ENCODE peak calls at places on chromosomes 12 and 14, in ten cellular contexts. One of them, this sample, is unnamed.

GRCh38 chr14:92366237-92366636 is 43.3 kb downstream of the SLC24A4 start:
- DNase-seq in stomach: no peak
- DNase-seq in bronchial epithelial cell: no peak
- DNase-seq in adrenal gland: no peak
- DNase-seq in CD8-positive, alpha-beta T cell: no peak
- DNase-seq in ovary: no peak
- DNase-seq in brain microvascular endothelial cell: no peak
- DNase-seq in DND-41: no peak
- DNase-seq in neural progenitor cell: no peak
- DNase-seq in fibroblast of lung: no peak
- DNase-seq in this sample: no peak

GRCh38 chr12:108611884-108612415 is 14.1 kb upstream of the TMEM119 start:
- DNase-seq in fibroblast of lung: peak; percentile 80
- DNase-seq in DND-41: peak; percentile 64
- DNase-seq in neural progenitor cell: peak; percentile 68
- DNase-seq in stomach: no peak
- DNase-seq in adrenal gland: no peak
- DNase-seq in ovary: no peak
- DNase-seq in bronchial epithelial cell: peak; percentile 95
- DNase-seq in brain microvascular endothelial cell: peak; percentile 71
- DNase-seq in CD8-positive, alpha-beta T cell: peak; percentile 47
- DNase-seq in this sample: peak; percentile 61

GRCh38 chr14:91041450-91041849 is 19.0 kb downstream of the RPS6KA5 start:
- DNase-seq in stomach: no peak
- DNase-seq in CD8-positive, alpha-beta T cell: no peak
- DNase-seq in brain microvascular endothelial cell: no peak
- DNase-seq in bronchial epithelial cell: no peak
- DNase-seq in ovary: no peak
- DNase-seq in adrenal gland: no peak
- DNase-seq in DND-41: no peak
- DNase-seq in neural progenitor cell: no peak
- DNase-seq in fibroblast of lung: no peak
- DNase-seq in this sample: no peak

GRCh38 chr14:80310950-80311349 is 99.6 kb upstream of the DIO2 start:
- DNase-seq in neural progenitor cell: no peak
- DNase-seq in ovary: no peak
- DNase-seq in adrenal gland: no peak
- DNase-seq in brain microvascular endothelial cell: peak; percentile 86
- DNase-seq in DND-41: no peak
- DNase-seq in fibroblast of lung: no peak
- DNase-seq in stomach: no peak
- DNase-seq in bronchial epithelial cell: no peak
- DNase-seq in CD8-positive, alpha-beta T cell: no peak
- DNase-seq in this sample: no peak

GRCh38 chr12:15996254-15996653 is 85.1 kb downstream of the DERA start:
- DNase-seq in stomach: no peak
- DNase-seq in adrenal gland: no peak
- DNase-seq in DND-41: no peak
- DNase-seq in bronchial epithelial cell: no peak
- DNase-seq in fibroblast of lung: peak; percentile 19
- DNase-seq in ovary: no peak
- DNase-seq in brain microvascular endothelial cell: peak; percentile 46
- DNase-seq in neural progenitor cell: no peak
- DNase-seq in CD8-positive, alpha-beta T cell: no peak
- DNase-seq in this sample: peak; percentile 55

GRCh38 chr14:45716506-45716905 is 463.5 kb upstream of the MIS18BP1 start:
- DNase-seq in DND-41: no peak
- DNase-seq in stomach: no peak
- DNase-seq in neural progenitor cell: peak; percentile 65
- DNase-seq in bronchial epithelial cell: no peak
- DNase-seq in fibroblast of lung: no peak
- DNase-seq in adrenal gland: no peak
- DNase-seq in CD8-positive, alpha-beta T cell: no peak
- DNase-seq in ovary: no peak
- DNase-seq in brain microvascular endothelial cell: no peak
- DNase-seq in this sample: no peak

GRCh38 chr12:49264466-49264872 is 413 bp upstream of the TUBA1C start:
- DNase-seq in fibroblast of lung: no peak
- DNase-seq in CD8-positive, alpha-beta T cell: no peak
- DNase-seq in stomach: peak; percentile 55
- DNase-seq in ovary: no peak
- DNase-seq in DND-41: no peak
- DNase-seq in adrenal gland: no peak
- DNase-seq in bronchial epithelial cell: no peak
- DNase-seq in neural progenitor cell: peak; percentile 59
- DNase-seq in brain microvascular endothelial cell: no peak
- DNase-seq in this sample: no peak

GRCh38 chr12:47776471-47777143 is 3.6 kb downstream of the SLC48A1 start:
- DNase-seq in bronchial epithelial cell: no peak
- DNase-seq in adrenal gland: no peak
- DNase-seq in CD8-positive, alpha-beta T cell: no peak
- DNase-seq in stomach: no peak
- DNase-seq in brain microvascular endothelial cell: no peak
- DNase-seq in DND-41: no peak
- DNase-seq in fibroblast of lung: peak; percentile 49
- DNase-seq in ovary: no peak
- DNase-seq in neural progenitor cell: no peak
- DNase-seq in this sample: no peak

GRCh38 chr12:6831021-6831420 is 2.8 kb downstream of the P3H3 start:
- DNase-seq in DND-41: no peak
- DNase-seq in CD8-positive, alpha-beta T cell: no peak
- DNase-seq in ovary: no peak
- DNase-seq in fibroblast of lung: no peak
- DNase-seq in neural progenitor cell: no peak
- DNase-seq in brain microvascular endothelial cell: no peak
- DNase-seq in bronchial epithelial cell: no peak
- DNase-seq in stomach: no peak
- DNase-seq in adrenal gland: no peak
- DNase-seq in this sample: no peak

GRCh38 chr12:6827982-6828670 is at the start of gene P3H3:
- DNase-seq in stomach: no peak
- DNase-seq in ovary: peak; percentile 73
- DNase-seq in neural progenitor cell: peak; percentile 70
- DNase-seq in fibroblast of lung: peak; percentile 54
- DNase-seq in DND-41: no peak
- DNase-seq in bronchial epithelial cell: peak; percentile 19
- DNase-seq in adrenal gland: no peak
- DNase-seq in brain microvascular endothelial cell: peak; percentile 15
- DNase-seq in CD8-positive, alpha-beta T cell: no peak
- DNase-seq in this sample: peak; percentile 63

GRCh38 chr12:6828671-6829531 is 694 bp downstream of the P3H3 start:
- DNase-seq in neural progenitor cell: peak; percentile 72
- DNase-seq in adrenal gland: no peak
- DNase-seq in DND-41: no peak
- DNase-seq in stomach: peak; percentile 56
- DNase-seq in bronchial epithelial cell: no peak
- DNase-seq in fibroblast of lung: peak; percentile 57
- DNase-seq in brain microvascular endothelial cell: peak; percentile 50
- DNase-seq in CD8-positive, alpha-beta T cell: peak; percentile 19
- DNase-seq in ovary: peak; percentile 76
- DNase-seq in this sample: peak; percentile 62

GRCh38 chr12:6830286-6830892 is 2.2 kb downstream of the P3H3 start:
- DNase-seq in brain microvascular endothelial cell: no peak
- DNase-seq in CD8-positive, alpha-beta T cell: no peak
- DNase-seq in adrenal gland: no peak
- DNase-seq in fibroblast of lung: no peak
- DNase-seq in bronchial epithelial cell: no peak
- DNase-seq in ovary: no peak
- DNase-seq in DND-41: no peak
- DNase-seq in stomach: no peak
- DNase-seq in neural progenitor cell: no peak
- DNase-seq in this sample: no peak

GRCh38 chr12:6829532-6830220 is 1.5 kb downstream of the P3H3 start:
- DNase-seq in ovary: peak; percentile 40
- DNase-seq in neural progenitor cell: peak; percentile 65
- DNase-seq in fibroblast of lung: no peak
- DNase-seq in adrenal gland: no peak
- DNase-seq in DND-41: no peak
- DNase-seq in brain microvascular endothelial cell: peak; percentile 28
- DNase-seq in bronchial epithelial cell: peak; percentile 30
- DNase-seq in CD8-positive, alpha-beta T cell: no peak
- DNase-seq in stomach: no peak
- DNase-seq in this sample: peak; percentile 32
- H3K27me3 ChIP-seq in ovary: no peaks in the 10 kb centered on the region
- H3K27me3 ChIP-seq in neural progenitor cell: no peaks in the 10 kb centered on the region
- H3K27me3 ChIP-seq in fibroblast of lung: no peaks in the 10 kb centered on the region
- H3K27me3 ChIP-seq in adrenal gland: no peaks in the 10 kb centered on the region
- H3K27me3 ChIP-seq in DND-41: peaks cover 73% of the 10 kb centered on the region
- H3K27me3 ChIP-seq in brain microvascular endothelial cell: no peaks in the 10 kb centered on the region
- H3K27me3 ChIP-seq in bronchial epithelial cell: no peaks in the 10 kb centered on the region
- H3K27me3 ChIP-seq in CD8-positive, alpha-beta T cell: peaks cover 6% of the 10 kb centered on the region
- H3K27me3 ChIP-seq in stomach: peaks cover 8% of the 10 kb centered on the region
- H3K27me3 ChIP-seq in this sample: no peaks in the 10 kb centered on the region

GRCh38 chr14:75375983-75376382 is 51.8 kb upstream of the JDP2 start:
- DNase-seq in neural progenitor cell: no peak
- DNase-seq in CD8-positive, alpha-beta T cell: no peak
- DNase-seq in adrenal gland: no peak
- DNase-seq in DND-41: no peak
- DNase-seq in fibroblast of lung: no peak
- DNase-seq in brain microvascular endothelial cell: no peak
- DNase-seq in stomach: no peak
- DNase-seq in ovary: no peak
- DNase-seq in bronchial epithelial cell: no peak
- DNase-seq in this sample: no peak

GRCh38 chr14:75381642-75382041 is 46.2 kb upstream of the JDP2 start:
- DNase-seq in CD8-positive, alpha-beta T cell: no peak
- DNase-seq in stomach: no peak
- DNase-seq in adrenal gland: no peak
- DNase-seq in fibroblast of lung: no peak
- DNase-seq in DND-41: no peak
- DNase-seq in ovary: no peak
- DNase-seq in brain microvascular endothelial cell: no peak
- DNase-seq in bronchial epithelial cell: no peak
- DNase-seq in neural progenitor cell: no peak
- DNase-seq in this sample: no peak

GRCh38 chr14:75379930-75380270 is 47.9 kb upstream of the JDP2 start:
- DNase-seq in brain microvascular endothelial cell: no peak
- DNase-seq in adrenal gland: no peak
- DNase-seq in DND-41: no peak
- DNase-seq in bronchial epithelial cell: no peak
- DNase-seq in fibroblast of lung: no peak
- DNase-seq in CD8-positive, alpha-beta T cell: no peak
- DNase-seq in ovary: no peak
- DNase-seq in neural progenitor cell: no peak
- DNase-seq in stomach: no peak
- DNase-seq in this sample: no peak

GRCh38 chr14:75380656-75381055 is 47.2 kb upstream of the JDP2 start:
- DNase-seq in CD8-positive, alpha-beta T cell: no peak
- DNase-seq in adrenal gland: no peak
- DNase-seq in DND-41: no peak
- DNase-seq in ovary: peak; percentile 37
- DNase-seq in bronchial epithelial cell: no peak
- DNase-seq in fibroblast of lung: no peak
- DNase-seq in stomach: no peak
- DNase-seq in brain microvascular endothelial cell: no peak
- DNase-seq in neural progenitor cell: no peak
- DNase-seq in this sample: no peak

GRCh38 chr14:75379246-75379929 is 48.4 kb upstream of the JDP2 start:
- DNase-seq in adrenal gland: no peak
- DNase-seq in fibroblast of lung: no peak
- DNase-seq in brain microvascular endothelial cell: no peak
- DNase-seq in CD8-positive, alpha-beta T cell: no peak
- DNase-seq in DND-41: no peak
- DNase-seq in neural progenitor cell: peak; percentile 65
- DNase-seq in stomach: no peak
- DNase-seq in ovary: no peak
- DNase-seq in bronchial epithelial cell: no peak
- DNase-seq in this sample: no peak
- TF ChIP-seq CTCF in adrenal gland: no peak
- TF ChIP-seq CTCF in fibroblast of lung: no peak
- TF ChIP-seq CTCF in brain microvascular endothelial cell: no peak
- TF ChIP-seq CTCF in CD8-positive, alpha-beta T cell: no peak
- TF ChIP-seq CTCF in DND-41: no peak
- TF ChIP-seq CTCF in neural progenitor cell: no peak
- TF ChIP-seq CTCF in stomach: no peak
- TF ChIP-seq CTCF in ovary: no peak
- TF ChIP-seq CTCF in bronchial epithelial cell: no peak
- TF ChIP-seq CTCF in this sample: no peak

DNA sequence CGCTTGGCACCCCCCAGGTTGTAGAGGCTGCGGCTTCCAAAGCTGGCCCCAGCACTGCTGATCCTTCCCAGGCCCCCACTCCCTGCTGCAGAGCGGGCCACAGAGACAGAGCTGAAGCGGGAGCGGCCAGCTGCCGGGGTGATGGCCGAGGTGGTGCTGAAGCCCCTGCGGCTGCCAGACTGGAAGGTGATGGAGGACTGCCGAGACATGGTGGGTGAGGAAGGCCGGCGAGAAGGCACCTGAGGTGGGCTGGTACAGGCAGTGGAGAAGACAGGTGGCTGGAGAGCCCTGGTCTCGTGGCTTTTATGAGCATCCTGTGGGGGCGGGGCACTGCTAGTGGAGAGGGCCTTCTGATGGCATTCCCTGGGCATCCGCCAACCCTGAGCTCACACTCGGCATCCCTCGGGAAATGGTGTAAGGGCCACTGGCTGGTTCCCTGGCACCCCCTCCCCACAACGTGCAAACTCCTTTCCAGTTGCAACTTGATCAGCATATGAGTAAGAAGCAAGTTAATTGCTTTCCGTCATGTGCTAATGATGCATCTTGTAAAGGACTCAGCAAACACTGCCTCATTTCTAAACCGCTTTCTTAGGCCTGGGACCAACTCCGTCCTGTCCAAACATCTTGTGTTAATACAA is at the start of gene KRT75:
- DNase-seq in stomach: no peak
- DNase-seq in DND-41: no peak
- DNase-seq in neural progenitor cell: no peak
- DNase-seq in ovary: no peak
- DNase-seq in fibroblast of lung: no peak
- DNase-seq in adrenal gland: no peak
- DNase-seq in CD8-positive, alpha-beta T cell: no peak
- DNase-seq in bronchial epithelial cell: peak; percentile 96
- DNase-seq in brain microvascular endothelial cell: no peak
- DNase-seq in this sample: no peak
- H3K27me3 ChIP-seq in stomach: no peaks in the 10 kb centered on the region
- H3K27me3 ChIP-seq in DND-41: peaks cover 1% of the 10 kb centered on the region
- H3K27me3 ChIP-seq in neural progenitor cell: no peaks in the 10 kb centered on the region
- H3K27me3 ChIP-seq in ovary: no peaks in the 10 kb centered on the region
- H3K27me3 ChIP-seq in fibroblast of lung: no peaks in the 10 kb centered on the region
- H3K27me3 ChIP-seq in adrenal gland: no peaks in the 10 kb centered on the region
- H3K27me3 ChIP-seq in CD8-positive, alpha-beta T cell: peaks cover 9% of the 10 kb centered on the region
- H3K27me3 ChIP-seq in bronchial epithelial cell: no peaks in the 10 kb centered on the region
- H3K27me3 ChIP-seq in brain microvascular endothelial cell: peaks cover 4% of the 10 kb centered on the region
- H3K27me3 ChIP-seq in this sample: no peaks in the 10 kb centered on the region

GRCh38 chr14:21768875-21769257 is 95.2 kb upstream of the OR4E1 start:
- DNase-seq in bronchial epithelial cell: no peak
- DNase-seq in CD8-positive, alpha-beta T cell: no peak
- DNase-seq in stomach: no peak
- DNase-seq in neural progenitor cell: no peak
- DNase-seq in ovary: no peak
- DNase-seq in adrenal gland: no peak
- DNase-seq in DND-41: no peak
- DNase-seq in brain microvascular endothelial cell: no peak
- DNase-seq in fibroblast of lung: no peak
- DNase-seq in this sample: no peak

GRCh38 chr14:21771671-21772070 is 98.1 kb upstream of the OR4E1 start:
- DNase-seq in stomach: no peak
- DNase-seq in adrenal gland: no peak
- DNase-seq in bronchial epithelial cell: peak; percentile 80
- DNase-seq in ovary: no peak
- DNase-seq in fibroblast of lung: no peak
- DNase-seq in neural progenitor cell: no peak
- DNase-seq in DND-41: no peak
- DNase-seq in CD8-positive, alpha-beta T cell: no peak
- DNase-seq in brain microvascular endothelial cell: no peak
- DNase-seq in this sample: no peak

DNA sequence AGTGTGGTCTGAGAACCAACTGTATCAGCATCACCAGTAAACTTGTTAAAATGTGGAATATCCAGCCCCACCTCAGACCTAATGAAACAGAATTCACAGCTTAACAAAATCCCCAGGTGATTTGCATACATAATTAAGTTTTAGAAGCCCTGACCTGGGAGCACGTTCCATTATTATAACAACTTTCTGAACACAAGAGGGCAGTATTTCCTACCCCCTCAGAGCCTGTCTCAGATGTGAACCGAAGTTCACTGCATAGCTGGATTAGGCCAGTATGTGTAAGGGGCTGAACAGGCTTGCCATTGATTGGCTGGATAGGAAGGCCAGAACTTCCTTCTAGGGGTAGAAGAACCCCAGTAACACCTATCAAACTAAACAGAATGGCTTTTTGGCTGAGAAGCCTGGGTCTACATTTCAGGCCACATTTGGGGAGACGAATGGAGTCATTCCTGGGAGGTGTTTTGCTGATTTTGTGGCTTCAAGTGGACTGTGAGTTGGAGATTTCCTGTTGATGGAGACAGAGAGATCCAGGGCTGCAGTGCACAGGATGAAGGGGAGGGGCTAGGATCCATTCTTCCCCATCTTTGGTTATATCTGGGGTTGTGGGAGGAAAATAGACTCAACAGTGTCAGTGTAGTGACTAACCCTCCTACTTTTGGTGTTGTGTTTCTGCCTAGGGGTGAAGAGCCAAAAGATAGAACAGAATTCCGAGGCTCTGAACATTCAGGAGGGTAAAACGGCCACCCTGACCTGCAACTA is 94.7 kb upstream of the OR4E1 start:
- DNase-seq in bronchial epithelial cell: peak; percentile 55
- DNase-seq in stomach: no peak
- DNase-seq in neural progenitor cell: peak; percentile 80
- DNase-seq in CD8-positive, alpha-beta T cell: no peak
- DNase-seq in DND-41: peak; percentile 10
- DNase-seq in fibroblast of lung: no peak
- DNase-seq in brain microvascular endothelial cell: peak; percentile 4
- DNase-seq in adrenal gland: no peak
- DNase-seq in ovary: no peak
- DNase-seq in this sample: no peak
- TF ChIP-seq CTCF in bronchial epithelial cell: peak; percentile 64
- TF ChIP-seq CTCF in stomach: no peak
- TF ChIP-seq CTCF in neural progenitor cell: peak; percentile 78
- TF ChIP-seq CTCF in CD8-positive, alpha-beta T cell: peak; percentile 58
- TF ChIP-seq CTCF in DND-41: peak; percentile 73
- TF ChIP-seq CTCF in fibroblast of lung: peak; percentile 34
- TF ChIP-seq CTCF in brain microvascular endothelial cell: peak; percentile 51
- TF ChIP-seq CTCF in adrenal gland: no peak
- TF ChIP-seq CTCF in ovary: no peak
- TF ChIP-seq CTCF in this sample: no peak